ENCODE peak calls at places on chromosomes 7 and 10, in seven cellular contexts. B is retina, N is WTC11, O is NCI-H446 treated with DMSO at 0.1 percent for 48 hours, G is HAP-1, D is AG08396, M is KBM-7. P is an unnamed sample.

GRCh38 chr10:131698232-131698631 is 202.6 kb upstream of the PPP2R2D start:
- DNase-seq in B (no peak), N (no peak), O (no peak), G (no peak), D (no peak), M (no peak), P (peak; percentile 61)

GRCh38 chr7:15567652-15568051 is 5.8 kb upstream of the AGMO start:
- DNase-seq in B (no peak), N (no peak), O (no peak), G (no peak), D (no peak), M (no peak), P (no peak)

GRCh38 chr7:88013981-88014380 is 79.9 kb downstream of the ADAM22 start:
- DNase-seq in B (no peak), N (no peak), O (no peak), G (no peak), D (no peak), M (no peak), P (no peak)

GRCh38 chr7:152511736-152512135 is 75.9 kb upstream of the KMT2C start:
- DNase-seq in B (no peak), N (no peak), O (no peak), G (no peak), D (no peak), M (peak; percentile 23), P (peak; percentile 14)

GRCh38 chr10:75230600-75231038 is 5.1 kb downstream of the COMTD1 start:
- DNase-seq in B (peak; percentile 68), N (peak; percentile 94), O (no peak), G (peak; percentile 77), D (peak; percentile 80), M (peak; percentile 86), P (peak; percentile 96)

GRCh38 chr10:70191161-70191770 is 21.0 kb upstream of the SAR1A start:
- DNase-seq in B (no peak), N (no peak), O (no peak), G (peak; percentile 9), D (no peak), M (no peak), P (no peak)

GRCh38 chr10:125001313-125002043 is 59.6 kb downstream of the ZRANB1 start:
- DNase-seq in B (no peak), N (peak; percentile 9), O (no peak), G (no peak), D (no peak), M (no peak), P (peak; percentile 71)

GRCh38 chr10:78964274-78964951 is 104.4 kb upstream of the ZMIZ1 start:
- DNase-seq in B (no peak), N (no peak), O (no peak), G (no peak), D (no peak), M (no peak), P (no peak)

GRCh38 chr10:7891634-7892033 is 73.3 kb downstream of the TAF3 start:
- DNase-seq in B (no peak), N (no peak), O (no peak), G (no peak), D (no peak), M (no peak), P (no peak)

GRCh38 chr10:84008878-84009277 is 130.4 kb upstream of the GHITM start:
- DNase-seq in B (no peak), N (peak; percentile 77), O (no peak), G (peak; percentile 69), D (peak; percentile 9), M (peak; percentile 44), P (no peak)

GRCh38 chr10:33336606-33337334 is 2.3 kb upstream of the NRP1 start:
- DNase-seq in B (peak; percentile 86), N (peak; percentile 60), O (no peak), G (no peak), D (peak; percentile 43), M (peak; percentile 72), P (peak; percentile 89)

GRCh38 chr10:23191764-23192395 is at the start of gene PTF1A:
- DNase-seq in B (peak; percentile 67), N (no peak), O (no peak), G (no peak), D (no peak), M (no peak), P (no peak)

GRCh38 chr7:41912426-41912825 is 209.5 kb upstream of the INHBA start:
- DNase-seq in B (no peak), N (no peak), O (no peak), G (no peak), D (no peak), M (no peak), P (no peak)